ENCODE peak calls at places on chromosomes 7 and 10, in six cellular contexts. S is CD8-positive, alpha-beta T cell; J is activated CD8-positive, alpha-beta memory T cell treated with anti-CD3 and anti-CD28 coated beads for 48 hours; U is psoas muscle; Q is mesothelial cell of epicardium; O is nucleus accumbens. C is an unnamed sample.

GRCh38 chr10:422232-422631 is 267.2 kb downstream of the DIP2C start:
- DNase-seq in Q (no peak), S (no peak), J (no peak), O (no peak), U (no peak), C (no peak)

GRCh38 chr7:93337047-93337446 is 104.9 kb downstream of the VPS50 start:
- DNase-seq in U (no peak), Q (no peak), S (no peak), J (no peak), O (no peak), C (no peak)

GRCh38 chr7:68699090-68699711 is 899.1 kb upstream of the AUTS2 start:
- DNase-seq in S (no peak), J (no peak), Q (no peak), O (no peak), U (no peak), C (peak)

GRCh38 chr7:30561389-30561788 is 33.3 kb upstream of the GARS1 start:
- DNase-seq in O (no peak), Q (no peak), J (no peak), U (no peak), S (no peak), C (no peak)

GRCh38 chr7:41698114-41698513 is 4.8 kb downstream of the INHBA start:
- DNase-seq in S (no peak), Q (no peak), J (no peak), U (no peak), O (no peak), C (no peak)

GRCh38 chr7:691361-692045 is 35.0 kb upstream of the DNAAF5 start:
- DNase-seq in J (no peak), Q (no peak), U (peak), O (no peak), S (no peak), C (no peak)

GRCh38 chr10:5547934-5548660 is 23.3 kb downstream of the CALML3 start:
- DNase-seq in U (peak), J (no peak), Q (peak), S (no peak), O (no peak), C (no peak)

GRCh38 chr10:78588194-78588811 is 480.5 kb upstream of the ZMIZ1 start:
- DNase-seq in O (no peak), J (no peak), U (no peak), S (no peak), Q (no peak), C (no peak)

GRCh38 chr7:40500209-40500608 is 365.4 kb downstream of the SUGCT start:
- DNase-seq in J (no peak), Q (no peak), U (no peak), O (no peak), S (no peak), C (no peak)

GRCh38 chr10:105857284-105858264 is 1216.5 kb downstream of the SORCS3 start:
- DNase-seq in Q (no peak), S (no peak), J (no peak), O (no peak), U (no peak), C (no peak)

GRCh38 chr10:46305986-46306385 is 19.2 kb downstream of the ANTXRL start:
- DNase-seq in Q (no peak), U (no peak), S (no peak), J (no peak), O (no peak), C (no peak)

GRCh38 chr7:122544463-122544862 is 154.5 kb downstream of the RNF133 start:
- DNase-seq in Q (no peak), O (no peak), S (no peak), U (no peak), J (no peak), C (no peak)

GRCh38 chr7:55109384-55110167 is 90.8 kb downstream of the EGFR start:
- DNase-seq in J (no peak), O (no peak), U (no peak), Q (no peak), S (no peak), C (no peak)

C was measured in H4.